ENCODE peak calls at places on chromosomes 3 and 15, in four cellular contexts. F, T, Q and S are unnamed samples.

GRCh38 chr3:80553211-80553610 is 785.4 kb upstream of the ROBO1 start:
- DNase-seq in F (no peak), T (no peak), Q (no peak), S (no peak)

GRCh38 chr3:36907911-36908646 is 36.8 kb downstream of the TRANK1 start:
- DNase-seq in F (peak), T (peak), Q (peak), S (peak)

GRCh38 chr3:3800076-3800448 is 831 bp downstream of the LRRN1 start:
- DNase-seq in F (peak), T (no peak), Q (no peak), S (no peak)

GRCh38 chr3:108728934-108729333 is 28.3 kb downstream of the RETNLB start:
- DNase-seq in F (no peak), T (no peak), Q (no peak), S (no peak)

GRCh38 chr3:49723301-49723630 is 485 bp downstream of the GMPPB start:
- DNase-seq in F (peak), T (peak), Q (peak), S (peak)

GRCh38 chr3:34015204-34016142 is 217.0 kb downstream of the PDCD6IP start:
- DNase-seq in F (no peak), T (peak), Q (no peak), S (peak)

GRCh38 chr3:124565013-124565412 is 165.2 kb upstream of the UMPS start:
- DNase-seq in F (peak), T (peak), Q (peak), S (peak)

GRCh38 chr3:52439426-52440248 is 5.3 kb downstream of the SEMA3G start:
- DNase-seq in F (no peak), T (no peak), Q (peak), S (no peak)

GRCh38 chr3:159102001-159102400 is 300.1 kb downstream of the MFSD1 start:
- DNase-seq in F (no peak), T (no peak), Q (no peak), S (no peak)

DNA sequence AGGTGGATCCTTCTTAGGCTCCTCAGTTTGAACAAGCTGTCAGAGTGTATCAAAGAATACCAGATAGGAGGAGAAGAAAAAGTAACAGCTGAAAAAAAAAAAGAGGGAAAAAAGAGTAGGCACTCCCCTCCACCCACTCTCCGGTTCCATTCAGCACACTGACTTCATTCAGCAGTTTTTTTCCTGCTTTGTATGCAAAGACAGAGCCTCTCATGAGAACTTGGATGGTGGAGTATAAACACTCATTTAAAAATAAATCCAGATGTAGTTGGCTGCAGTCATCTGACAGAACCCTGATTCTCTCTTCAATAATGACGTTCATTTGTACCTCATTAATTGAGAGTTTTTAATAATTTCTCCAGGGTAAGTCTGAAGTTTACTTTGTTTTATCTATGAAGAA is 81.0 kb downstream of the TMEM108 start:
- DNase-seq in F (no peak), T (no peak), Q (no peak), S (no peak)
- H3K4me3 ChIP-seq in F (no peak), T (no peak), Q (no peak), S (no peak)

DNA sequence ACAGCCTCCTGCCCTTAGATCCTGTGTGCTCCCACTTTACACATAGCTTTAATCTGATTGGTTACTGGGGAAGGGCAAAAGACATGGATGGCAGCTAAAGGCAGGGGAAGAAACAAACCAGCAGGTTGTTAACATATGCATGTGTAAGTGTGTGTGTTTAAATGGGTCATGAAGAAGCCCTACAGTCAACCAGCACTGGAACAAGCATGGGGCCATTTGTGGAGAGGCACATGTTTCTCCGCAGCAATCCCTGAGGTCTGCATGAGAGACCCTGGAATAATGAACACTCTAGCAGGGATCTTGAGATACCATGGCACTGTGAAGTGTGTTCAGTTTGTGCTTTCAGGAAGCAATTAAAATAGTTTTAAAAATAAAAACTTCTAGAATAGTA is 6.0 kb downstream of the KLF13 start:
- DNase-seq in F (no peak), T (no peak), Q (no peak), S (no peak)
- H3K4me3 ChIP-seq in F (no peak), T (no peak), Q (no peak), S (no peak)

GRCh38 chr3:14142567-14143270 is 17.9 kb downstream of the TMEM43 start:
- DNase-seq in F (no peak), T (peak), Q (no peak), S (no peak)
- H3K4me3 ChIP-seq in F (no peak), T (no peak), Q (no peak), S (no peak)

GRCh38 chr15:56915888-56916287 is 2.6 kb upstream of the TCF12 start:
- DNase-seq in F (no peak), T (no peak), Q (no peak), S (no peak)

GRCh38 chr15:56918907-56919707 is 663 bp downstream of the TCF12 start:
- DNase-seq in F (peak), T (no peak), Q (peak), S (peak)

GRCh38 chr15:56918046-56918906 is at the start of gene TCF12:
- DNase-seq in F (peak), T (peak), Q (peak), S (peak)

GRCh38 chr15:56917652-56918045 is 795 bp upstream of the TCF12 start:
- DNase-seq in F (no peak), T (no peak), Q (no peak), S (no peak)

GRCh38 chr15:56916825-56917477 is 1.5 kb upstream of the TCF12 start:
- DNase-seq in F (no peak), T (no peak), Q (no peak), S (no peak)
- H3K4me3 ChIP-seq in F (peak), T (no peak), Q (peak), S (no peak)

GRCh38 chr15:25812073-25812472 is 51.1 kb downstream of the ATP10A start:
- DNase-seq in F (no peak), T (no peak), Q (no peak), S (no peak)
- H3K4me3 ChIP-seq in F (no peak), T (no peak), Q (no peak), S (no peak)

DNA sequence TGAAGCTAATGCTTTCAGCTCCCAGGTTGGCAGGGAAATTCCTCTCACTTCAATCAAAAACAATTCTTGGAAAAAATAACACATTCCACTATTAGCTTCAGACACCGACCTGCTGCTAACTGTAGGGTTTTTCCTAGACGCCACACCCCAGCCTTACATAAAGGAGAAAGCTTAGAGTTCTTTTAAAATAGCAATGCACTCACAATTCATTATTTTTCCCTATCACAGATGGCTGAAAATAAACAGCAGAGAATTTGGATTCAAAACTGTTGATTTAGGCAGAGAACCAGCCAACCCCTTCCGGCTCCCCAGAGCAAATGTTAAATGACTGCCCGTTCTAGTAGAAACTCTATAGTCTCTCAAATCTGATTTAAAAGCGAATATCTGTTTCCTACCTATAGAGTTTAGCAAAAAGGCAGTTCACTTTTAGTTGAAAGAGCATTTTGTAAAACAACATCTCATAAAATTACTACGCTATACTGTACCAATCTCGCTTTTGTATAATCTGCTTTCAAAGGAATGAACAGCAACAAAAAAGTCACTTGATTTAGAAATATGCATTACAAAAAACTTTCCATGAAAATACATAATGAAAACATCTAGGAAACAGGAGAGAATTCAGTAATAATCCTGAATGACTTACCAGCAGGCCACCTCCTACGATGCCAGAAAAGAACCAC is 581 bp downstream of the TM4SF1 start:
- DNase-seq in F (no peak), T (no peak), Q (no peak), S (peak)
- H3K4me3 ChIP-seq in F (peak), T (no peak), Q (peak), S (peak)

GRCh38 chr15:70503073-70503745 is 260.1 kb downstream of the UACA start:
- DNase-seq in F (no peak), T (no peak), Q (no peak), S (no peak)

GRCh38 chr15:70503798-70504304 is 259.5 kb downstream of the UACA start:
- DNase-seq in F (no peak), T (no peak), Q (no peak), S (no peak)

GRCh38 chr15:70504988-70505387 is 258.4 kb downstream of the UACA start:
- DNase-seq in F (no peak), T (no peak), Q (no peak), S (no peak)

GRCh38 chr15:70505411-70505919 is 257.9 kb downstream of the UACA start:
- DNase-seq in F (peak), T (no peak), Q (no peak), S (peak)

GRCh38 chr15:70504305-70504951 is 258.9 kb downstream of the UACA start:
- DNase-seq in F (no peak), T (peak), Q (peak), S (peak)
- H3K4me3 ChIP-seq in F (no peak), T (no peak), Q (no peak), S (no peak)

GRCh38 chr3:135229018-135229495 is 434.0 kb downstream of the EPHB1 start:
- DNase-seq in F (no peak), T (no peak), Q (no peak), S (no peak)

GRCh38 chr3:135235541-135235940 is 440.5 kb downstream of the EPHB1 start:
- DNase-seq in F (no peak), T (no peak), Q (no peak), S (no peak)

GRCh38 chr3:135237371-135237770 is 442.3 kb downstream of the EPHB1 start:
- DNase-seq in F (no peak), T (no peak), Q (no peak), S (no peak)

GRCh38 chr3:135228131-135228530 is 433.1 kb downstream of the EPHB1 start:
- DNase-seq in F (no peak), T (no peak), Q (no peak), S (no peak)

GRCh38 chr3:135231646-135232625 is 436.9 kb downstream of the EPHB1 start:
- DNase-seq in F (no peak), T (no peak), Q (no peak), S (no peak)
- H3K4me3 ChIP-seq in F (no peak), T (no peak), Q (no peak), S (no peak)